ENCODE peak calls at places on chromosomes 3 and 15, in nine cellular contexts. C, D, Y, W, R, T, U, P and X are unnamed samples.

GRCh38 chr3:196274585-196274984 is 12.9 kb downstream of the PCYT1A start:
- DNase-seq in D (no peak), T (peak), C (peak), U (no peak), P (peak), R (no peak), W (peak), Y (no peak), X (no peak)

GRCh38 chr15:86863226-86863915 is 783.7 kb downstream of the AGBL1 start:
- DNase-seq in C (no peak), Y (no peak), R (no peak), U (peak), P (no peak), D (no peak), T (no peak), W (no peak), X (no peak)

GRCh38 chr3:32138545-32139104 is 32.2 kb downstream of the GPD1L start:
- DNase-seq in W (no peak), R (no peak), P (no peak), Y (no peak), U (no peak), T (no peak), D (no peak), C (no peak), X (no peak)

GRCh38 chr15:20645956-20646355 is 104.4 kb upstream of the GOLGA6L6 start:
- DNase-seq in R (no peak), D (no peak), Y (peak), P (peak), C (no peak), U (no peak), W (no peak), T (no peak), X (no peak)

GRCh38 chr3:78430741-78431140 is 1337.1 kb downstream of the ROBO1 start:
- DNase-seq in Y (no peak), W (no peak), C (no peak), R (no peak), T (no peak), P (no peak), U (no peak), D (no peak), X (no peak)

GRCh38 chr3:110165344-110165743 is 828.0 kb upstream of the DPPA4 start:
- DNase-seq in U (no peak), R (no peak), C (no peak), P (no peak), D (no peak), W (no peak), Y (no peak), T (no peak), X (no peak)

GRCh38 chr3:147493666-147494065 is 84.5 kb downstream of the ZIC1 start:
- DNase-seq in U (no peak), P (no peak), T (no peak), W (no peak), D (peak), C (no peak), Y (no peak), R (no peak), X (no peak)

GRCh38 chr3:10198761-10199688 is 34.3 kb downstream of the IRAK2 start:
- DNase-seq in P (peak), Y (no peak), W (no peak), D (peak), U (no peak), C (peak), T (peak), R (no peak), X (no peak)

GRCh38 chr3:9909221-9910013 is 6.8 kb downstream of the IL17RE start:
- DNase-seq in Y (no peak), P (no peak), U (no peak), R (no peak), D (no peak), C (no peak), W (no peak), T (no peak), X (no peak)

GRCh38 chr3:130779031-130779430 is 32.4 kb upstream of the PIK3R4 start:
- DNase-seq in R (no peak), T (peak), Y (no peak), D (no peak), U (no peak), P (no peak), C (no peak), W (no peak), X (no peak)

GRCh38 chr3:58965870-58966269 is 84.0 kb downstream of the CFAP20DC start:
- DNase-seq in U (no peak), D (no peak), P (no peak), C (no peak), W (no peak), R (no peak), Y (no peak), T (no peak), X (no peak)

GRCh38 chr15:22949074-22949547 is 31.1 kb downstream of the CYFIP1 start:
- DNase-seq in Y (peak), C (no peak), R (no peak), T (peak), U (no peak), D (no peak), P (no peak), W (no peak), X (peak)

GRCh38 chr3:184337315-184337714 is at the start of gene FAM131A:
- DNase-seq in C (no peak), T (no peak), R (peak), W (no peak), D (no peak), U (no peak), P (no peak), Y (no peak), X (no peak)

GRCh38 chr3:160661660-160662059 is 15.3 kb upstream of the ARL14 start:
- DNase-seq in R (no peak), W (no peak), P (no peak), U (peak), T (no peak), D (no peak), Y (no peak), C (no peak), X (peak)

GRCh38 chr3:47890832-47891620 is 88.1 kb downstream of the DHX30 start:
- DNase-seq in R (peak), W (no peak), Y (no peak), P (no peak), U (no peak), D (no peak), C (no peak), T (no peak), X (peak)

GRCh38 chr3:191425322-191425734 is 35.6 kb upstream of the PYDC2 start:
- DNase-seq in Y (no peak), R (peak), W (no peak), T (no peak), C (no peak), D (no peak), P (no peak), U (no peak), X (no peak)

GRCh38 chr15:43150171-43150929 is 17.0 kb downstream of the TMEM62 start:
- DNase-seq in R (no peak), T (no peak), D (no peak), P (no peak), C (no peak), U (no peak), Y (no peak), W (no peak), X (no peak)

GRCh38 chr15:42285042-42285441 is 11.8 kb upstream of the TMEM87A start:
- DNase-seq in P (no peak), C (no peak), T (no peak), W (no peak), D (no peak), Y (no peak), R (no peak), U (no peak), X (no peak)